ENCODE peak calls at places on chromosomes 4 and X, in eight cellular contexts. O is right atrium auricular region, Y is bronchial epithelial cell, E is MM.1S, J is cardiac fibroblast, W is mammary epithelial cell, Z is astrocyte of the cerebellum, U is GM06990. D is an unnamed sample.

GRCh38 chrX:65985922-65986588 is 53.8 kb downstream of the VSIG4 start:
- DNase-seq in Y (peak), E (peak), U (peak), O (no peak), J (peak), W (peak), Z (peak), D (peak)

GRCh38 chrX:73916489-73916888 is 353.5 kb downstream of the CHIC1 start:
- DNase-seq in O (no peak), Y (no peak), W (no peak), J (no peak), E (no peak), U (no peak), Z (no peak), D (no peak)

GRCh38 chr4:105520819-105521790 is 31.3 kb upstream of the ARHGEF38 start:
- DNase-seq in W (peak), Y (peak), O (no peak), J (peak), E (peak), U (peak), Z (peak), D (peak)

GRCh38 chrX:7132335-7133035 is 15.0 kb upstream of the STS start:
- DNase-seq in U (no peak), Z (peak), J (peak), W (peak), Y (peak), E (no peak), O (no peak), D (peak)

GRCh38 chrX:129606918-129607317 is 47.8 kb downstream of the APLN start:
- DNase-seq in W (peak), U (no peak), E (peak), Z (peak), J (peak), O (peak), Y (peak), D (no peak)

GRCh38 chr4:110484767-110485166 is 8.8 kb downstream of the ENPEP start:
- DNase-seq in W (peak), U (no peak), J (peak), O (no peak), Z (peak), E (no peak), Y (peak), D (peak)

GRCh38 chr4:100165809-100166208 is 24.5 kb downstream of the DDIT4L start:
- DNase-seq in Y (no peak), J (no peak), U (no peak), E (no peak), O (no peak), Z (peak), W (no peak), D (no peak)

GRCh38 chr4:70113656-70114055 is 40.4 kb upstream of the PRR27 start:
- DNase-seq in W (no peak), O (no peak), Z (no peak), J (no peak), Y (no peak), E (no peak), U (no peak), D (no peak)

GRCh38 chrX:96480081-96480480 is 204.6 kb upstream of the DIAPH2 start:
- DNase-seq in Y (peak), J (no peak), O (no peak), Z (no peak), U (no peak), W (no peak), E (no peak), D (no peak)

GRCh38 chr4:6855692-6856297 is 53.8 kb upstream of the TBC1D14 start:
- DNase-seq in O (no peak), U (peak), Y (peak), Z (no peak), E (no peak), W (no peak), J (peak), D (peak)

GRCh38 chr4:169582706-169583105 is 29.7 kb downstream of the NEK1 start:
- DNase-seq in W (peak), E (no peak), Y (no peak), Z (no peak), J (peak), U (no peak), O (no peak), D (no peak)

GRCh38 chr4:55611358-55612059 is 19.5 kb upstream of the PDCL2 start:
- DNase-seq in U (no peak), Z (no peak), Y (peak), W (peak), J (no peak), E (no peak), O (no peak), D (no peak)

GRCh38 chr4:178205826-178206225 is 763.6 kb upstream of the AGA start:
- DNase-seq in Z (no peak), O (no peak), E (no peak), Y (peak), W (no peak), J (no peak), U (no peak), D (no peak)

GRCh38 chr4:115918149-115918548 is 804.7 kb upstream of the NDST4 start:
- DNase-seq in W (no peak), Z (no peak), U (no peak), E (no peak), O (no peak), J (no peak), Y (no peak), D (no peak)

GRCh38 chr4:169810325-169811323 is 52.9 kb upstream of the HPF1 start:
- DNase-seq in W (peak), U (no peak), O (no peak), E (peak), Z (peak), Y (peak), J (peak), D (peak)

GRCh38 chrX:21721175-21721574 is 36.7 kb downstream of the SMPX start:
- DNase-seq in J (no peak), Z (no peak), W (no peak), U (no peak), E (no peak), O (no peak), Y (no peak), D (no peak)

GRCh38 chr4:118353452-118353851 is 649 bp upstream of the PRSS12 start:
- DNase-seq in Z (no peak), W (no peak), Y (no peak), U (no peak), E (no peak), O (no peak), J (no peak), D (no peak)

GRCh38 chr4:90126805-90127204 is 389 bp upstream of the CCSER1 start:
- DNase-seq in E (no peak), J (no peak), Y (no peak), Z (no peak), O (no peak), W (no peak), U (no peak), D (no peak)

GRCh38 chr4:183300070-183300469 is 20.0 kb downstream of the CLDN22 start:
- DNase-seq in E (no peak), Z (peak), Y (peak), J (peak), U (no peak), O (no peak), W (no peak), D (no peak)

GRCh38 chr4:109547394-109547793 is 12.7 kb upstream of the MCUB start:
- DNase-seq in J (no peak), E (no peak), Z (no peak), Y (peak), O (no peak), W (peak), U (no peak), D (no peak)

GRCh38 chrX:17595456-17596035 is 141.7 kb upstream of the SCML1 start:
- DNase-seq in U (no peak), E (peak), Z (no peak), O (no peak), Y (peak), W (peak), J (no peak), D (no peak)

GRCh38 chr4:30863031-30863430 is 142.9 kb downstream of the PCDH7 start:
- DNase-seq in J (peak), O (no peak), Y (peak), Z (peak), W (peak), U (no peak), E (no peak), D (no peak)

GRCh38 chrX:130110379-130111219 is at the start of gene ELF4:
- DNase-seq in O (no peak), E (peak), W (peak), U (peak), Y (no peak), J (peak), Z (no peak), D (no peak)

GRCh38 chr4:76374744-76375143 is 46.2 kb downstream of the CCDC158 start:
- DNase-seq in O (no peak), E (no peak), W (no peak), Z (no peak), U (no peak), J (no peak), Y (peak), D (no peak)

GRCh38 chr4:146435962-146436361 is 85.8 kb downstream of the SLC10A7 start:
- DNase-seq in E (no peak), W (no peak), J (no peak), U (no peak), Z (no peak), O (no peak), Y (peak), D (no peak)

GRCh38 chrX:141278306-141278705 is 36.0 kb upstream of the SPANXC start:
- DNase-seq in U (no peak), Z (no peak), O (no peak), E (peak), W (no peak), J (peak), Y (peak), D (no peak)

GRCh38 chr4:75002381-75002780 is 69.5 kb downstream of the PARM1 start:
- DNase-seq in Z (no peak), O (no peak), U (no peak), Y (peak), W (no peak), E (no peak), J (peak), D (no peak)

GRCh38 chrX:53242310-53242709 is 17.3 kb upstream of the KDM5C start:
- DNase-seq in E (no peak), W (no peak), Z (no peak), Y (no peak), O (no peak), U (no peak), J (no peak), D (no peak)

GRCh38 chrX:18210470-18210869 is 10.2 kb downstream of the BEND2 start:
- DNase-seq in Y (peak), O (no peak), J (peak), Z (peak), U (no peak), W (no peak), E (peak), D (no peak)

DNA sequence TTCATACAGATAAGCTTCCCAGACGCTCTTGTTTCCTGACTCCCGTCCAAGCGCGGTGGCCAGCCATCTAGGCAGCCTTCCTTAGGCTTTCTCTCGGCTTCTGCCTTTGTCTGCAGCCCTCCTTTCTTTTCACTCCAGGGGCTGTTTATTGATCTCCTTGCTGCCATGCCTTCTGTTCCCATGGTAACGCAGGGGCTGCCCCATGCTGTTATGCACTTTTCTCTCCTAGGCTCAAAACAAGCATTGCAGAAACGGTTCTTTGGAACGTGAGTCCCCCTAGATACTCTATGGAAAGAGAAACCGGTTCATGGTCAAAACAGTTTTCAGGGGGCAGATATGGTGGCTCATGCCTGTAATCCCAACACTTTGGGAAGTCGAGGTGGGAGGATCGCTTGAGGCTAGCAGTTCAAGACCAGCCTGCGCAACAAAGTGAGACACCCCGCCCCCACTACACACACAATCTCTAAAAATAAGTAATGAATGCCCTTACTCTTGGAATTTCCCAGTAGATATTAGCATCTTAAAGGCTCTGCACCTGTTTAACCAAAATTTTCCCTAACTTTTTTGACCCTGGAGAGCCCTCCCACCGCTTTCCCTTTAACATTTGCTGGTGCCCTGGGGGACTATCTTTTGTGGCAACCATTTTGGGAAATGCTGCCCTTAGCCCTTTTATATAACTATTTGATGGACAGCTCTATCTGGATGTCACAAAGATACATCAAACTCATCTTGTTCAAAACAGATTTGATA is 53.9 kb upstream of the ZNF157 start:
- DNase-seq in Z (no peak), E (no peak), U (no peak), J (peak), Y (no peak), O (no peak), W (no peak), D (no peak)
- H3K4me3 ChIP-seq in Z (peak), E (no peak), U (no peak), J (no peak), Y (no peak), O (peak), W (no peak), D (no peak)

GRCh38 chrX:82676386-82676785 is 831.7 kb upstream of the POU3F4 start:
- DNase-seq in Z (no peak), Y (peak), O (no peak), U (no peak), E (no peak), J (no peak), W (no peak), D (no peak)
- TF ChIP-seq CTCF in Z (no peak), Y (peak), O (no peak), U (peak), E (peak), J (peak), W (peak), D (no peak)

DNA sequence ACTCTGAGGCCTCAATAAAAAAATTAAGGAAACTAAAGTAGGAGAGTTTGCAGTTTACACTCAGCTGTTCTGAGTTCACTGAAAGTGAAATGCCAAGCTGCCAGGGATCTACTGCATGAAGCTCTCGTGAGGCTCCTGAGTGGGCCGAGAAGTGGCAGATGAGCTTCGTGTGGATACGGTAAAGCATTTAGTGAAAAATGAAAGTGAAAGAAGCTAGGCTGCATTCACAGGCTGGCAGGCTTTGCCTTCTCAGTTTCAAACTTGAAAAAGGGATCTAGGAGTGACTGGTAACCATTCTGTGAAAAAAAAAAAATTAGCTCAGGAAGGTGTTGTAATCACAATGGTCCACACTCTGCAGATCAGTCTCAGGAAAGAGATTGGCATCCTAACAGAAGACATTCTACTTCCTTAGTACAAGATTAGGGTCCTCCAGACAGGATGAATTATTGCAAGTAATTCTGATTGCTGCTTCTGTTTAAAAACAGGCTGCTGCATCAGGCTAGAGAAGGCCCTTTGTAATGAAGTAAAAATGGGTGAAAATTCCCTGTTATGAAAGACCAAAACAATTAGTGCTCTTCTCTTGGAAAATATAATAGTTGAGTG is 679.9 kb downstream of the RPA4 start:
- DNase-seq in Z (peak), W (peak), E (peak), Y (peak), O (no peak), J (peak), U (peak), D (peak)
- H3K4me3 ChIP-seq in Z (peak), W (no peak), E (peak), Y (peak), O (peak), J (peak), U (no peak), D (peak)

GRCh38 chrX:49840679-49841078 is 11.6 kb downstream of the PAGE4 start:
- DNase-seq in U (peak), J (peak), Y (peak), W (peak), E (peak), O (no peak), Z (no peak), D (no peak)
- TF ChIP-seq CTCF in U (peak), J (peak), Y (peak), W (peak), E (peak), O (peak), Z (peak), D (peak)

GRCh38 chrX:117973175-117974075 is 143.2 kb downstream of the KLHL13 start:
- DNase-seq in Z (no peak), U (peak), W (peak), J (no peak), E (peak), Y (no peak), O (no peak), D (no peak)

GRCh38 chrX:117969337-117969736 is 147.3 kb downstream of the KLHL13 start:
- DNase-seq in Z (no peak), W (no peak), U (no peak), O (no peak), J (no peak), Y (no peak), E (no peak), D (no peak)

GRCh38 chrX:117977521-117977920 is 139.1 kb downstream of the KLHL13 start:
- DNase-seq in E (no peak), W (no peak), U (no peak), Z (no peak), J (no peak), Y (no peak), O (no peak), D (no peak)

GRCh38 chrX:117969782-117970181 is 146.8 kb downstream of the KLHL13 start:
- DNase-seq in W (no peak), Z (no peak), U (no peak), Y (no peak), O (no peak), J (no peak), E (no peak), D (no peak)

DNA sequence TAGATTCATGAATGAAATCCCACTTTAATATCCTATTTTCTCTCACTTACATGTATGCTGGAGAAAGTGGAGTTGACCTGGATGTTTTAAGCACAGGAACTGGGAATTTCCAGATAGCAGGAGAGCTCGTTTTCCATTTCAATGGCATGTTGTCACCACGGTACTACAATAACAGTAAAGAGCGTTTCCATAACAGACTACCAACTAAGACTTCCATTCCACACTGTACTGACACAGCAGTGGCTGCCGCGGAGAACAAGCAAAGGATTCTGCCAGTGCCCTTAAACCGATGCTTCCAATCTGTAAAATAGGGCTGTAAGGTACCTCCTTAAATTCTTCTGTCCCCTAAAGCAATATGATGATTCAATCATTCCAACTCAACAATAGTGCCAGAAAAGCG is 143.9 kb downstream of the KLHL13 start:
- DNase-seq in U (no peak), J (no peak), O (no peak), W (peak), Y (no peak), Z (no peak), E (no peak), D (no peak)
- H3K4me3 ChIP-seq in U (no peak), J (no peak), O (peak), W (peak), Y (no peak), Z (no peak), E (no peak), D (no peak)

DNA sequence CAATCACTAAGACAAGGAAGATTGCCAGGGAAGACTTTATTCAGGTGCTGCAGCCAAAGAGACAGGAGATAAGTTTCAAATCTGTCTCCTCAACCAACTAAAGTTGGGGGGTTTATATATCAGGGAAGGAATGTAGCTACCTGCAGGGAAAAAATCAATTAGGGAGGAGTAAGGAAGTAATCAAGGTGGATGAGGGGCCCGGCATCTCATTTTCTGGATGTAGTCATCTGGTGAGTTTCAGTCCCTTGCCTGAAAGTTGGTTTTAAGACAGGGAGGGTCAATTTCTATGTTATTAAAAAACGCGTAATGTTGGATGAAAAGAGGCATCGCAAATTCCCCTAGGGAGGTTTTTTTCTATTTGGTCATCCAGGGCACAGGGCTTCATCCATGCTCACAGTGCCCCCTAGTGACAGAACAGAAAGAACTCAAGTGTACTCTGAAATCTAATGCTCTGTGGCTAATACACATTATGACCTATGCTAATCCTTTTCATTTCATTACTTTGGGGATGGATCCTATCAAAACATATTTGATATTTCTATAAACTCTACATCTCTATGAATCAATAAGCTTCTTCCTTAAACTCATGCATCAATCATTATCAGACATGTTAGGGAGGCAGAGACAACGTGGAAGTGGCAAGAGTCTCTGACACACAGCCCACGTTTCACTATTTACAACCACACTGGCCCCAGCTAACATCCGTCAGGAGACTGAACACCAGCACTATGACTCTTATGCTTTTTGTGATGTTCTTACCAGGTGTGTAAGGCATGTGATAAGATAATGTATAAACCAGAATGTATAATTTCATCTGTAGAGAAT is 1577.0 kb upstream of the TENM3 start:
- DNase-seq in O (no peak), E (peak), J (peak), Y (peak), Z (peak), W (peak), U (no peak), D (no peak)
- TF ChIP-seq CTCF in O (no peak), E (peak), J (peak), Y (peak), Z (peak), W (peak), U (peak), D (peak)